ENCODE peak calls at places on chromosomes 16 and 17, in eight cellular contexts. I is fibroblast of pulmonary artery, E is epithelial cell of esophagus, U is kidney, V is heart right ventricle, P is fibroblast of the aortic adventitia, O is mammary epithelial cell, B is HL-60. J is an unnamed sample.

GRCh38 chr16:20814761-20815160 is 8.4 kb downstream of the REXO5 start:
- DNase-seq in U (no peak), P (no peak), E (no peak), B (no peak), V (no peak), O (no peak), I (no peak), J (no peak)

GRCh38 chr17:21318439-21318838 is 33.9 kb downstream of the MAP2K3 start:
- DNase-seq in B (no peak), U (no peak), V (no peak), P (no peak), O (no peak), I (no peak), E (no peak), J (no peak)

GRCh38 chr16:592518-593306 is 2.8 kb downstream of the RAB40C start:
- DNase-seq in U (peak; percentile 85), B (peak; percentile 100), V (no peak), O (peak; percentile 97), P (peak; percentile 30), E (peak; percentile 99), I (peak; percentile 47), J (peak; percentile 40)

GRCh38 chr17:21119247-21119944 is 7.4 kb upstream of the DHRS7B start:
- DNase-seq in U (peak; percentile 81), I (peak; percentile 76), P (peak; percentile 78), V (peak; percentile 76), B (no peak), E (peak; percentile 74), O (peak; percentile 59), J (peak; percentile 71)

GRCh38 chr17:17929655-17930380 is 42.4 kb downstream of the TOM1L2 start:
- DNase-seq in P (peak; percentile 36), V (no peak), I (no peak), B (no peak), E (peak; percentile 27), U (no peak), O (no peak), J (no peak)

GRCh38 chr16:9526791-9527190 is 435.3 kb downstream of the HAPSTR1 start:
- DNase-seq in U (no peak), I (no peak), V (no peak), P (no peak), B (no peak), E (no peak), O (no peak), J (no peak)

GRCh38 chr16:30018731-30019158 is 4.3 kb upstream of the C16orf92 start:
- DNase-seq in U (no peak), I (no peak), O (peak; percentile 28), E (peak; percentile 61), V (no peak), P (no peak), B (no peak), J (no peak)

GRCh38 chr16:86618431-86619262 is 40.3 kb downstream of the FOXL1 start:
- DNase-seq in I (no peak), B (no peak), E (no peak), P (peak; percentile 63), V (no peak), U (no peak), O (no peak), J (peak; percentile 69)

GRCh38 chr17:58325976-58326468 is 2.6 kb downstream of the TSPOAP1 start:
- DNase-seq in V (no peak), P (no peak), U (peak; percentile 69), B (no peak), O (no peak), E (no peak), I (no peak), J (no peak)

GRCh38 chr17:4479340-4479981 is 19.2 kb upstream of the SPNS2 start:
- DNase-seq in E (no peak), B (no peak), V (no peak), I (no peak), P (no peak), O (no peak), U (peak; percentile 63), J (no peak)

GRCh38 chr17:7080445-7081041 is 492 bp upstream of the CLEC10A start:
- DNase-seq in V (peak; percentile 36), B (no peak), O (no peak), U (no peak), P (peak; percentile 51), I (no peak), E (no peak), J (no peak)

DNA sequence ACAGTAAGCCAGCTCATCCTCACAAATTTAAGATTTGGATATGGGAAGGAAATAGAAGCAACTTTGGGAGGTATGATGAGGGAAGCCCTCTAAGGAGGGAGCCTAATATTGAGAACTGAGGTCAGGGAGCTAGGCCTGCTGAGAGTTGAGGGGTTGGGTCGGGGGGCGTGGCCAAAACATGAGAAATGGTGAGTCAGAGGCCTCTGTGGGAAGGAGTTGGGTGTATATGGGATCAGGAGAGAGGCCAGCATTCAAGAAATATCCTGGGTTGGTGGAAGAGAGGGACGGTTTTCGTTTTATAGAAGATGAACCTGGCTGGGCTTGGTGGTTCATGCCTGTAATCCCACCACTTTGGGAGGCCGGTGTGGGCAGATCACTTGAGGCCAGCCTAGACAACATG is 48.4 kb downstream of the CLEC16A start:
- DNase-seq in E (peak; percentile 91), U (no peak), I (peak; percentile 67), B (no peak), V (no peak), P (peak; percentile 73), O (peak; percentile 87), J (peak; percentile 89)
- H3K4me3 ChIP-seq in E (no peak overlapping the region), U (no peak overlapping the region), I (no peak overlapping the region), B (no peak overlapping the region), V (no peak overlapping the region), P (no peak overlapping the region), O (no peak overlapping the region), J (no peak overlapping the region)

GRCh38 chr17:50533185-50533584 is 650 bp downstream of the EPN3 start:
- DNase-seq in O (no peak), U (no peak), P (no peak), B (no peak), I (no peak), V (no peak), E (no peak), J (no peak)

GRCh38 chr17:50535407-50535806 is 2.9 kb downstream of the EPN3 start:
- DNase-seq in P (no peak), I (no peak), V (no peak), E (no peak), B (no peak), O (no peak), U (no peak), J (no peak)

GRCh38 chr17:50534979-50535326 is 2.4 kb downstream of the EPN3 start:
- DNase-seq in O (no peak), U (no peak), B (no peak), P (no peak), I (no peak), V (no peak), E (no peak), J (no peak)

GRCh38 chr17:50533720-50534148 is 1.2 kb downstream of the EPN3 start:
- DNase-seq in E (no peak), O (no peak), B (no peak), U (peak; percentile 86), I (peak; percentile 64), P (peak; percentile 66), V (peak; percentile 61), J (no peak)

DNA sequence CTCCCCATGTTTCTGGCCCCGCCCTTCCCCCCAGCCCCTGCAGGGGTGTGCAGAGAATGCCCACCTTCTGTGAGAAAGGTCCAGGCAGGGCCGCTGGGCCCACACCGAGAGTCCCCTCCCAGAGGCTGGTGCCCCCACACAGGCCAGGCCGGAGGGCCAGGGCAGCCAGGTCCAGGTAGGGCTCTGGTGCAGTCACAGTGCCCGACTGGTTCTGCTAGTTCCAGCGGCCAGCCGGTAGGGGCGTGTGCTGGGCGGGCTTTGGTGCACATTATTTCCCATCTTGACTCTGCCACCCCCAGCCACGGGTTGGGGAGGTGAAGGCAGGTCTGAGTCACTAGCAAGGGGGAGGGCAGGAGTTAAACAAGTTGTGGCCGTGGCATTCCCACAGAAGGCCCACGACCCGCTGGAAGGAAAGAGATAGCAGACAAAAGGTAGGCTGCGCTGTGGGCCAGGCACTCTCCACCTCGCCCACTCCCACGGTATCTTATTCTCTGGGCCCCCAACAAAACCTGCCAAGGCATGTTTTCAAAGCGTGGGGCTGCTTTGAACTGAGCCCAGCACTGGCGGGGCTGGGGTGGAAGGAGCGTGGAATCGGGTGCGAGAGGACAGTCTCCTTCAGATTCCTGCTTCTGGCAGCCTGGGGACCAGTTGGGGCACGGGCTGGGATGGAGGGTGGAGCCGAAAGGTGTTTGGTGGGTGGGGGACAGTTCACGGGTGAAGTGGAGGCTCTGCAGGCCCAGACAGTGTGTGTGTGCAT is 1.9 kb downstream of the EPN3 start:
- DNase-seq in O (peak; percentile 86), E (peak; percentile 87), V (no peak), I (peak; percentile 13), P (no peak), U (peak; percentile 91), B (no peak), J (no peak)
- TF ChIP-seq CTCF in O (peak; percentile 74), E (peak; percentile 68), V (peak; percentile 33), I (peak; percentile 25), P (peak; percentile 42), U (peak; percentile 16), B (no peak), J (no peak)

GRCh38 chr17:49910094-49910857 is 58.7 kb upstream of the DLX4 start:
- DNase-seq in V (no peak), U (no peak), O (peak; percentile 80), I (no peak), E (peak; percentile 66), P (no peak), B (no peak), J (peak; percentile 56)
- H3K4me3 ChIP-seq in V (peak overlapping the region; percentile 3), U (no peak overlapping the region), O (no peak overlapping the region), I (no peak overlapping the region), E (no peak overlapping the region), P (no peak overlapping the region), B (no peak overlapping the region), J (peak overlapping the region; percentile 23)

GRCh38 chr17:43908111-43908721 is 880 bp upstream of the MPP2 start:
- DNase-seq in B (no peak), V (peak; percentile 74), I (peak; percentile 70), P (peak; percentile 83), O (no peak), U (peak; percentile 86), E (peak; percentile 54), J (peak; percentile 78)

GRCh38 chr17:43905400-43905984 is 1.8 kb downstream of the MPP2 start:
- DNase-seq in V (no peak), O (no peak), B (no peak), I (no peak), U (no peak), P (no peak), E (no peak), J (no peak)

GRCh38 chr17:43905985-43906852 is 1.1 kb downstream of the MPP2 start:
- DNase-seq in P (peak; percentile 58), O (no peak), B (no peak), I (peak; percentile 49), V (peak; percentile 83), E (peak; percentile 36), U (peak; percentile 84), J (peak; percentile 52)

GRCh38 chr17:43906951-43907424 is 348 bp downstream of the MPP2 start:
- DNase-seq in I (no peak), O (no peak), V (no peak), P (no peak), B (no peak), E (no peak), U (peak; percentile 74), J (no peak)

DNA sequence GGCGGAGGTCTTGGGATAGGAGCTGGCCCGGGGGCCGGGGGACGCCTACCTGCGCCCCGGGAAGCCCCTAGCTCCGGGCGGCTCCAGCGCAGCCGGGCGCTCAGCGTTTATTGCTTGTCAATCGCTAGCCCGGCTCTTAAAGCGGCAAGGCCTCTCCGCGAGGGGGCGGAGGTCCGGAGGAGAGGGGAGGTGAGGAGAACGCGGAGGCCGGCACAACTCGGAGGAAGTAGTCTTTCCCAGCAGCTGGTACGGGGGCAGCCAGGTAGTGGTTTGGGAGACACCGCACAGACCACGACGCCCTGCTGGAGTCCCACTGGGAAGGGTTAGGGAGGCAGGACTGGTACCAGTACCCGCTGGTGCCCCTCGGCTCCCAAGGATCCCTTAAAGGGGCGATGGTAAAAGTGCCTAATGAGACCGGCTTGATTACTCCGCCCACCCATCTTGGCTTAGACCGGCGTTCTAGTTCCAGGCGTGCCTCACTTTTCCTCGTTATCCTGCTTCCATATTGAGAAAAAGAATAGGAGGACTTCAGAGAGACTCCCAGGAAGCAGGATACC is at the start of gene MPP2:
- DNase-seq in B (peak; percentile 24), U (peak; percentile 90), E (peak; percentile 51), O (no peak), V (peak; percentile 69), I (peak; percentile 66), P (peak; percentile 72), J (peak; percentile 74)
- TF ChIP-seq CTCF in B (no peak), U (no peak), E (peak; percentile 18), O (peak; percentile 10), V (peak; percentile 36), I (peak; percentile 13), P (peak; percentile 38), J (peak; percentile 36)

J was measured in fibroblast of villous mesenchyme.